ENCODE peak calls at places on chromosomes 4 and X, in six cellular contexts. D is activated T-helper 1 cell treated with Interleukin-2 at 50 U/mL for 16 hours, T is AG09309, V is NCI-H510A, W is choroid plexus epithelial cell, C is transverse colon. E is an unnamed sample.

GRCh38 chr4:142366821-142367220 is 479.3 kb downstream of the INPP4B start:
- DNase-seq in V (no peak), C (no peak), D (no peak), W (peak), T (no peak), E (no peak)

GRCh38 chr4:78414116-78414515 is 137.5 kb upstream of the ANXA3 start:
- DNase-seq in D (no peak), C (no peak), T (no peak), W (peak), V (no peak), E (no peak)

GRCh38 chrX:120697053-120697452 is 67.2 kb upstream of the C1GALT1C1 start:
- DNase-seq in V (no peak), T (no peak), W (no peak), C (no peak), D (no peak), E (no peak)

GRCh38 chr4:88818650-88819470 is 121.2 kb upstream of the NAP1L5 start:
- DNase-seq in C (peak), T (no peak), V (peak), W (peak), D (peak), E (peak)

GRCh38 chrX:21166302-21166982 is 207.8 kb upstream of the CNKSR2 start:
- DNase-seq in T (no peak), C (no peak), W (peak), V (no peak), D (no peak), E (no peak)

GRCh38 chr4:152776352-152776751 is 3.2 kb downstream of the TIGD4 start:
- DNase-seq in W (peak), D (no peak), C (no peak), V (no peak), T (no peak), E (no peak)

GRCh38 chrX:49040376-49040955 is 2.7 kb downstream of the TFE3 start:
- DNase-seq in D (no peak), C (no peak), T (no peak), W (peak), V (no peak), E (no peak)

GRCh38 chrX:24858004-24858746 is 157.6 kb downstream of the ARX start:
- DNase-seq in C (no peak), T (no peak), V (no peak), D (no peak), W (peak), E (no peak)

GRCh38 chrX:123060986-123061385 is 123.1 kb upstream of the GRIA3 start:
- DNase-seq in V (no peak), C (no peak), D (no peak), W (no peak), T (no peak), E (no peak)

GRCh38 chr4:110636677-110637407 is 14.0 kb upstream of the PITX2 start:
- DNase-seq in C (peak), D (no peak), V (peak), W (no peak), T (peak), E (no peak)

GRCh38 chr4:52869196-52869595 is 7.1 kb downstream of the RASL11B start:
- DNase-seq in C (peak), T (no peak), V (peak), D (no peak), W (peak), E (no peak)

GRCh38 chrX:3295731-3296130 is 50.7 kb downstream of the MXRA5 start:
- DNase-seq in D (no peak), W (peak), T (no peak), C (no peak), V (no peak), E (no peak)

GRCh38 chr4:189092596-189092995 is 848.1 kb upstream of the FRG1 start:
- DNase-seq in V (no peak), D (no peak), C (no peak), W (peak), T (no peak), E (no peak)

GRCh38 chr4:138259296-138259695 is 17.1 kb upstream of the SLC7A11 start:
- DNase-seq in D (no peak), W (no peak), V (no peak), C (no peak), T (no peak), E (no peak)

GRCh38 chr4:7403001-7403400 is 31.7 kb downstream of the PSAPL1 start:
- DNase-seq in V (no peak), W (no peak), T (no peak), D (no peak), C (no peak), E (no peak)

GRCh38 chrX:65702956-65703355 is 35.5 kb downstream of the MSN start:
- DNase-seq in W (no peak), T (no peak), D (no peak), C (no peak), V (no peak), E (no peak)

GRCh38 chrX:19907794-19908193 is 20.4 kb upstream of the SH3KBP1 start:
- DNase-seq in T (no peak), C (no peak), W (no peak), V (no peak), D (no peak), E (no peak)

GRCh38 chr4:90126805-90127204 is 389 bp upstream of the CCSER1 start:
- DNase-seq in D (no peak), C (no peak), T (no peak), V (no peak), W (no peak), E (no peak)

GRCh38 chrX:135707880-135708279 is 5.6 kb upstream of the CT45A1 start:
- DNase-seq in T (no peak), W (no peak), V (no peak), C (peak), D (no peak), E (no peak)

GRCh38 chr4:20281453-20281852 is 29.7 kb downstream of the SLIT2 start:
- DNase-seq in T (no peak), W (no peak), V (no peak), D (no peak), C (no peak), E (no peak)

GRCh38 chr4:148061139-148061476 is 329.2 kb downstream of the ARHGAP10 start:
- DNase-seq in T (no peak), C (no peak), V (peak), W (no peak), D (no peak), E (no peak)

GRCh38 chr4:138235419-138235952 is 6.7 kb downstream of the SLC7A11 start:
- DNase-seq in T (peak), D (no peak), W (peak), C (no peak), V (no peak), E (no peak)

GRCh38 chr4:114815760-114816159 is 217.2 kb downstream of the UGT8 start:
- DNase-seq in C (no peak), V (no peak), T (no peak), W (no peak), D (no peak), E (no peak)

GRCh38 chrX:120090208-120090607 is 12.7 kb upstream of the RHOXF2B start:
- DNase-seq in V (no peak), D (no peak), C (no peak), W (no peak), T (no peak), E (no peak)

GRCh38 chr4:162461952-162462351 is 298.2 kb upstream of the FSTL5 start:
- DNase-seq in W (peak), T (no peak), C (no peak), D (no peak), V (no peak), E (no peak)

GRCh38 chrX:12065251-12065650 is 73.0 kb upstream of the FRMPD4 start:
- DNase-seq in C (no peak), T (no peak), V (no peak), D (no peak), W (peak), E (no peak)

GRCh38 chr4:176034498-176034897 is 31.1 kb upstream of the WDR17 start:
- DNase-seq in V (no peak), D (no peak), C (no peak), W (peak), T (peak), E (no peak)

GRCh38 chr4:145939856-145940255 is 1.2 kb upstream of the ZNF827 start:
- DNase-seq in V (no peak), C (no peak), T (no peak), D (no peak), W (peak), E (no peak)

GRCh38 chr4:75724066-75724866 is at the start of gene USO1:
- DNase-seq in C (peak), V (peak), T (peak), W (peak), D (peak), E (peak)